ENCODE peak calls at places on chromosome 13, in nine cellular contexts. Y is endothelial cell of umbilical vein; O is NT2/D1; T is uterus; G is psoas muscle; Q is adipocyte; N is tibial artery; I is suprapubic skin; W is CD8-positive, alpha-beta T cell. V is an unnamed sample.
A peak's percentile ranks its signal among the peaks of the same experiment; 100 is the strongest.

GRCh38 chr13:45316210-45316799 is 24.7 kb downstream of the TPT1 start:
- DNase-seq in Y (no peak), O (no peak), T (no peak), G (no peak), Q (no peak), N (no peak), I (no peak), W (no peak), V (no peak)

GRCh38 chr13:65932587-65933239 is 1297.4 kb downstream of the PCDH9 start:
- DNase-seq in Y (no peak), O (no peak), T (no peak), G (no peak), Q (peak; percentile 82), N (no peak), I (no peak), W (no peak), V (peak; percentile 71)

GRCh38 chr13:48975926-48976676 is 389 bp downstream of the FNDC3A start:
- DNase-seq in Y (peak; percentile 82), O (no peak), T (peak; percentile 85), G (peak; percentile 90), Q (peak; percentile 86), N (peak; percentile 92), I (peak; percentile 88), W (peak; percentile 83), V (peak; percentile 90)

GRCh38 chr13:48038763-48039162 is 1.2 kb downstream of the NUDT15 start:
- DNase-seq in Y (no peak), O (no peak), T (no peak), G (no peak), Q (no peak), N (no peak), I (no peak), W (no peak), V (no peak)

GRCh38 chr13:46339035-46339666 is 47.9 kb downstream of the RUBCNL start:
- DNase-seq in Y (no peak), O (no peak), T (no peak), G (no peak), Q (peak; percentile 50), N (no peak), I (no peak), W (no peak), V (no peak)

GRCh38 chr13:67023088-67023893 is 206.8 kb downstream of the PCDH9 start:
- DNase-seq in Y (peak; percentile 31), O (peak; percentile 6), T (no peak), G (no peak), Q (peak; percentile 67), N (no peak), I (no peak), W (no peak), V (no peak)

GRCh38 chr13:48125794-48126228 is 30.9 kb upstream of the MED4 start:
- DNase-seq in Y (peak; percentile 92), O (no peak), T (peak; percentile 53), G (no peak), Q (peak; percentile 28), N (no peak), I (no peak), W (no peak), V (no peak)

GRCh38 chr13:31891472-31891871 is 140.1 kb upstream of the FRY start:
- DNase-seq in Y (peak; percentile 33), O (no peak), T (no peak), G (no peak), Q (no peak), N (no peak), I (no peak), W (no peak), V (no peak)

GRCh38 chr13:48949566-48950506 is 25.9 kb upstream of the FNDC3A start:
- DNase-seq in Y (no peak), O (no peak), T (no peak), G (no peak), Q (peak; percentile 9), N (no peak), I (no peak), W (no peak), V (no peak)

GRCh38 chr13:20441879-20442278 is 83.8 kb downstream of the CRYL1 start:
- DNase-seq in Y (no peak), O (peak; percentile 8), T (no peak), G (no peak), Q (no peak), N (no peak), I (no peak), W (no peak), V (no peak)

DNA sequence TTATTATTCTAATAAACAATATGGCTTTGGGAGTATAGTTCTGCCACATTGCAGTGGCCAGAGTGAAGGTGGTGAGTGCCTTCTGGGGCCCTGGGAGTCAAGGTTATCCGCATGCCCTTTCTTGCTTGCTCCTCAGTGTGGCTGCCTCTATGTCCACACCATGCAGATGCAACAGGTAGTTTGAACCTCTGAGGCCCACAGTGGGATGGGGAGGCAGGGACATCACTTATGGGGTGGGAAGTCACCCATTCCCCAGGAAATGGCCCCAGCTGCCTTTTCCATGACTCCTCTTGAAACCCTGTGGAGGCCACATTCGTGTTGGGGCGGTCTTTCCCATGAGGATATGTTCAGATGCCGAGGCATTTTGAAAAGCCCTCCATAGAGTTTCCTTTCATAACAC is 20.0 kb upstream of the ALOX5AP start:
- DNase-seq in Y (no peak), O (no peak), T (no peak), G (no peak), Q (no peak), N (no peak), I (no peak), W (no peak), V (peak; percentile 52)
- H3K4me3 ChIP-seq in Y (no peak overlapping the region), O (no peak overlapping the region), T (no peak overlapping the region), G (no peak overlapping the region), Q (no peak overlapping the region), N (no peak overlapping the region), I (no peak overlapping the region), W (no peak overlapping the region), V (no peak overlapping the region)

GRCh38 chr13:39012608-39013007 is 22.0 kb upstream of the STOML3 start:
- DNase-seq in Y (no peak), O (no peak), T (no peak), G (no peak), Q (no peak), N (no peak), I (no peak), W (no peak), V (no peak)
- H3K36me3 ChIP-seq in Y (peaks cover 49% of the 10 kb centered on the region), O (peaks cover 82% of the 10 kb centered on the region), T (no peaks in the 10 kb centered on the region), G (no peaks in the 10 kb centered on the region), Q (peaks cover 96% of the 10 kb centered on the region), N (peaks cover 61% of the 10 kb centered on the region), I (peaks cover 72% of the 10 kb centered on the region), W (peaks cover 44% of the 10 kb centered on the region), V (peaks cover 73% of the 10 kb centered on the region)

GRCh38 chr13:34358811-34359513 is 541.0 kb downstream of the RFC3 start:
- DNase-seq in Y (no peak), O (no peak), T (no peak), G (no peak), Q (peak; percentile 85), N (no peak), I (no peak), W (no peak), V (no peak)
- H3K4me1 ChIP-seq in Y (peaks cover 16% of the 10 kb centered on the region), O (no peaks in the 10 kb centered on the region), T (no peaks in the 10 kb centered on the region), G (no peaks in the 10 kb centered on the region), Q (peaks cover 14% of the 10 kb centered on the region), N (peaks cover 7% of the 10 kb centered on the region), I (no peaks in the 10 kb centered on the region), W (no peaks in the 10 kb centered on the region), V (no peaks in the 10 kb centered on the region)

DNA sequence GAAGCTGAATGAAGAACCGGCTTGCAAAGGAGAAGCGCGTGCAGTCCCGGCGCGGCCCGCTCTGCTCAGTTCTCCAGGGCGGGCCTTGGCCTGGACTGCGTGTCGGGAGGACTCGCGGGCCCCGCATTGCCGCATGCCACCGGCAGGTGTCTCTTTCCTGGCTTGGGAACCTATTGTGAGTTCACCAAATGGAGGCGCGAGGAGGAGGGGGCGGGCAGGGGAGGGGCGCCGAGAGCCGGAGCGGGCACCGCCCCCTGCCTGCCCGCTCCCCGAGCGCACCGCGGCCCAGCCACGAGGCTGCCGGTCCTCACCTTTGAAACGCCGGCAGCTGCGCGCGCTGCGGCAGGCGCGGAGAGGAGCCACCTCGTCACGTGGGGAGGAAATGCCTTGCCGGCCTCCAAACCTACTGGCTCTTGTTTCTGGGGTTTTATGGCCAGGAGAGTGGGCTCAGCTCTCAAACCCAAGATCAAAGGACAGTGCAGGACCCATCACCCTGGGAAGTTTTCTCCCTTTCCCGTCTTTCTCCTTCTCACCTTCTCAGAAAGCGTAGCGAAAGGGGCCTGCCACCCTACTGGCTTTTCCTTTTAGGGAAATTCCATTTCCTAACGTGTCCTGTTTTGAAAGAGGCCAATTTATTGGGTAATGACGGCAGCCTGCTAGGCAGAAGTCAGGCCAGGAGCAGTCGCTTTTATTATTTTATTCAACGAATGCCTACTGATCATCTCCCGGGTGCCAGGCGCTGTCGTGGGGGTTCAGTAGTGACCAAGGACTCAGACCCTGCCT is 13.8 kb upstream of the UBE2L5 start:
- DNase-seq in Y (peak; percentile 94), O (peak; percentile 16), T (peak; percentile 95), G (peak; percentile 98), Q (peak; percentile 84), N (peak; percentile 98), I (peak; percentile 98), W (peak; percentile 90), V (peak; percentile 97)
- H3K4me3 ChIP-seq in Y (no peak overlapping the region), O (no peak overlapping the region), T (peak overlapping the region; percentile 2), G (peak overlapping the region; percentile 65), Q (peak overlapping the region; percentile 75), N (peak overlapping the region; percentile 53), I (peak overlapping the region; percentile 40), W (peak overlapping the region; percentile 31), V (peak overlapping the region; percentile 55)

GRCh38 chr13:114286808-114287207 is 5.4 kb downstream of the UPF3A start:
- DNase-seq in Y (no peak), O (no peak), T (no peak), G (no peak), Q (peak; percentile 60), N (no peak), I (peak; percentile 26), W (no peak), V (no peak)
- H3K36me3 ChIP-seq in Y (peaks cover 11% of the 10 kb centered on the region), O (peaks cover 76% of the 10 kb centered on the region), T (no peaks in the 10 kb centered on the region), G (peaks cover 4% of the 10 kb centered on the region), Q (peaks cover 58% of the 10 kb centered on the region), N (peaks cover 62% of the 10 kb centered on the region), I (peaks cover 45% of the 10 kb centered on the region), W (peaks cover 10% of the 10 kb centered on the region), V (peaks cover 14% of the 10 kb centered on the region)

GRCh38 chr13:33181264-33181663 is 104.3 kb downstream of the STARD13 start:
- DNase-seq in Y (no peak), O (no peak), T (no peak), G (no peak), Q (no peak), N (no peak), I (no peak), W (no peak), V (no peak)
- H3K4me1 ChIP-seq in Y (peaks cover 10% of the 10 kb centered on the region), O (peaks cover 3% of the 10 kb centered on the region), T (no peaks in the 10 kb centered on the region), G (peaks cover 12% of the 10 kb centered on the region), Q (peaks cover 11% of the 10 kb centered on the region), N (peaks cover 24% of the 10 kb centered on the region), I (peaks cover 13% of the 10 kb centered on the region), W (no peaks in the 10 kb centered on the region), V (no peaks in the 10 kb centered on the region)

V was measured in ascending aorta.